ENCODE peak calls at places on chromosomes 12 and 14, in seven cellular contexts. W is Peyer's patch, P is K562, L is right lobe of liver, C is sigmoid colon, M is stomach, X is A549. N is an unnamed sample.

GRCh38 chr12:107404981-107405380 is 280.6 kb upstream of the PWP1 start:
- DNase-seq in W (peak; percentile 66), P (peak; percentile 47), L (no peak), C (no peak), M (no peak), X (peak; percentile 82), N (peak; percentile 28)

GRCh38 chr12:104280111-104280510 is 23.4 kb upstream of the EID3 start:
- DNase-seq in W (no peak), P (no peak), L (no peak), C (no peak), M (no peak), X (no peak), N (no peak)

GRCh38 chr12:64450711-64451486 is 1.0 kb upstream of the TBK1 start:
- DNase-seq in W (no peak), P (peak; percentile 58), L (no peak), C (no peak), M (no peak), X (no peak), N (no peak)

GRCh38 chr12:24038211-24038997 is 88.9 kb upstream of the SOX5 start:
- DNase-seq in W (no peak), P (no peak), L (peak; percentile 65), C (no peak), M (no peak), X (no peak), N (no peak)

GRCh38 chr14:55731881-55732498 is 152.0 kb downstream of the KTN1 start:
- DNase-seq in W (peak; percentile 65), P (peak; percentile 49), L (no peak), C (no peak), M (peak; percentile 62), X (no peak), N (peak; percentile 46)

GRCh38 chr12:65824314-65824563 is at the start of gene HMGA2:
- DNase-seq in W (no peak), P (no peak), L (no peak), C (peak; percentile 64), M (no peak), X (no peak), N (no peak)

GRCh38 chr14:91418387-91419043 is 895 bp upstream of the CCDC88C start:
- DNase-seq in W (peak; percentile 92), P (peak; percentile 75), L (peak; percentile 77), C (no peak), M (peak; percentile 79), X (peak; percentile 68), N (peak; percentile 54)

GRCh38 chr12:69084816-69085215 is 151.8 kb upstream of the CPM start:
- DNase-seq in W (no peak), P (no peak), L (no peak), C (no peak), M (no peak), X (no peak), N (no peak)

GRCh38 chr12:109191621-109192250 is 75.3 kb downstream of the ACACB start:
- DNase-seq in W (no peak), P (no peak), L (peak; percentile 31), C (no peak), M (no peak), X (peak; percentile 73), N (no peak)

GRCh38 chr12:116443706-116444589 is 115.2 kb upstream of the MAP1LC3B2 start:
- DNase-seq in W (no peak), P (peak; percentile 46), L (no peak), C (no peak), M (no peak), X (no peak), N (no peak)

GRCh38 chr12:92987846-92988621 is 58.9 kb upstream of the EEA1 start:
- DNase-seq in W (peak; percentile 69), P (no peak), L (no peak), C (no peak), M (no peak), X (no peak), N (peak; percentile 81)

GRCh38 chr12:27493260-27493935 is 30.6 kb upstream of the PPFIBP1 start:
- DNase-seq in W (no peak), P (no peak), L (no peak), C (no peak), M (no peak), X (peak; percentile 25), N (no peak)

DNA sequence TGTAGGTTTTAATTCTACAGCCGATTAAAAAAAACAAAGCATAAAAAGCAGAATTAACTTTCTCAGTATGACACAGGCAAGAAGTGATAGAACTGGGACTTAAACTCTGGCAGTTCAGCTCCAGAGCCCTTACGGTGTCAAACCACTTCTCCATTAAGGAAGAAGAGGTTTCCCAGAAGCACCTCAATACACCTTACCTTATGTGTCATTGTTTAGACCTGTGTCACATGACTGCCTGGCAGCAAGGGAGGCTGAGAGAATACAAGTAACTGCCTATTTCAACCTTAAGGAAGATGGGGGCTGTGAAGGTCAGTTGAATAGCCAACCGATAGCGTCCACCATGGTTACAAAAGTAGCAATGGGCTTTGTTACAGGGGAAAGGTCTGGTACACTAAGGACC is 54.6 kb upstream of the ARHGAP5 start:
- DNase-seq in W (no peak), P (no peak), L (no peak), C (no peak), M (no peak), X (no peak), N (no peak)
- H3K27ac ChIP-seq in W (no peak overlapping the region), P (no peak overlapping the region), L (no peak overlapping the region), C (no peak overlapping the region), M (no peak overlapping the region), X (no peak overlapping the region), N (peak overlapping the region; percentile 38)

GRCh38 chr12:51751657-51752056 is 96.9 kb downstream of the FIGNL2 start:
- DNase-seq in W (no peak), P (no peak), L (peak; percentile 72), C (peak; percentile 66), M (no peak), X (no peak), N (peak; percentile 58)

GRCh38 chr12:51755251-51755650 is 93.3 kb downstream of the FIGNL2 start:
- DNase-seq in W (no peak), P (no peak), L (no peak), C (no peak), M (no peak), X (no peak), N (no peak)

GRCh38 chr12:51753980-51754675 is 94.4 kb downstream of the FIGNL2 start:
- DNase-seq in W (no peak), P (no peak), L (no peak), C (no peak), M (no peak), X (no peak), N (no peak)

GRCh38 chr12:51749986-51750317 is 98.6 kb downstream of the FIGNL2 start:
- DNase-seq in W (no peak), P (no peak), L (no peak), C (no peak), M (no peak), X (no peak), N (no peak)

DNA sequence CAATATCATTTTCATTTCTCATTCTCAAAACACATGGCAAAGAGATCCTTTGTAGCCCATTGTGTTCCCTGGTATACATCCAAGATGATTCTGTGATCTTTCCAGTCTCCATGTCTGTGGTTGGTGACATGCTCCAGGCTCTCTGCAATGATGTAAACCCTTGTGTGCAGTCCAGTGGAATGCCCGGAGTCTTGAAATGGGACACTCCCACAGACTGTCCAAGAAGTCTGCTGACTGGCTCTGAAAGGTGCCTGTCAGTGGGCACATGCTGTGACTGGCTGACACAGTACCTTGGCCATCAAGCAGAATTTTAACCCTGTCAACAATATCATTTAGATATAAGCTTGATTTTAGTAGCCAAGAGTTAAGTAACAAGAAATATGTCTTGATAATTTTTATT is 96.0 kb downstream of the FIGNL2 start:
- DNase-seq in W (peak; percentile 57), P (peak; percentile 8), L (no peak), C (peak; percentile 85), M (peak; percentile 30), X (peak; percentile 46), N (peak; percentile 41)
- TF ChIP-seq POLR2A in W (no peak), P (no peak), L (no peak), C (no peak), M (no peak), X (no peak), N (no peak)

DNA sequence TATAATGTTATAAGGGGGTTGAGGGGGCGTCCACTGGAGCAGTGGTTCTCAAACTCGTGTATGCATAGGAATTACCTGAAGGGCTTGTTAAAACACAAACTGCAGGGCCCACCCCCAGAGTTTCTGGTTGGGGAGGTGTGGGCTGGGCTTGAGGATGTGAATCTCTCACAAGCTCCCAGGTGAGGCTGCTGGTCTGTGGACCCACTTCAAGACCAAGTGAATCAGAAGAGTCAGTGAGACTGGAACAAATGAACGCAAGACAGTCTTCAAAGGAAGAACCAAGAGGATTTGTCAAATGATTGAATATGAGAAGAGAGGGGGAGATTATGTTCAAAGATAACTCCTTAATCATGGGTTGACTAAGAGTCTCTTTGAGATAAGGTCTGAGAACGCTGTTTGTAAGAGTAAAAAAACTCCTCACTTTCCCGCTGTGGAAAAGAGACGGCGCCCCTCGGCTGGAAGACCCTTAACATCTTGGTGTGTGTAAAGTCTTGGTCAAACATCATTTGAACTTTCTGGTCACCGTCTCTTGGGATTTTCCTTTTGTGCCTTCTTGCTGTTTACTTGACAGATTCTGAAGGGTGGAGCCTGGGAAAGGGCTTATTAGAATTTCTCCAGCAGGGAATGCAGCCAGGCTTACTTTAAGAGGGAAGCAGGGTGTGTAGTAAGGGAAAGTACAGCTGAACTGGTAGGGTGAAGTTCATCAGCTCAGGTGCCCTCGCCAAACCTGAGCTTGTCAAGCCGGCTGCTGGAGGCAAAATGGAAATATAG is 5.3 kb upstream of the FOXN3 start:
- DNase-seq in W (peak; percentile 71), P (no peak), L (no peak), C (peak; percentile 41), M (peak; percentile 77), X (no peak), N (no peak)
- H3K4me1 ChIP-seq in W (peaks cover 36% of the 10 kb centered on the region), P (no peaks in the 10 kb centered on the region), L (no peaks in the 10 kb centered on the region), C (peaks cover 4% of the 10 kb centered on the region), M (peaks cover 66% of the 10 kb centered on the region), X (peaks cover 13% of the 10 kb centered on the region), N (peaks cover 15% of the 10 kb centered on the region)

GRCh38 chr12:3700861-3701260 is 52.0 kb downstream of the CRACR2A start:
- DNase-seq in W (no peak), P (no peak), L (no peak), C (no peak), M (no peak), X (no peak), N (no peak)

GRCh38 chr12:3692616-3693365 is 60.1 kb downstream of the CRACR2A start:
- DNase-seq in W (no peak), P (no peak), L (no peak), C (no peak), M (no peak), X (no peak), N (no peak)

GRCh38 chr12:3698218-3698974 is 54.5 kb downstream of the CRACR2A start:
- DNase-seq in W (no peak), P (no peak), L (no peak), C (no peak), M (no peak), X (peak; percentile 32), N (no peak)

GRCh38 chr12:3694673-3695072 is 58.2 kb downstream of the CRACR2A start:
- DNase-seq in W (no peak), P (no peak), L (no peak), C (no peak), M (no peak), X (no peak), N (no peak)

DNA sequence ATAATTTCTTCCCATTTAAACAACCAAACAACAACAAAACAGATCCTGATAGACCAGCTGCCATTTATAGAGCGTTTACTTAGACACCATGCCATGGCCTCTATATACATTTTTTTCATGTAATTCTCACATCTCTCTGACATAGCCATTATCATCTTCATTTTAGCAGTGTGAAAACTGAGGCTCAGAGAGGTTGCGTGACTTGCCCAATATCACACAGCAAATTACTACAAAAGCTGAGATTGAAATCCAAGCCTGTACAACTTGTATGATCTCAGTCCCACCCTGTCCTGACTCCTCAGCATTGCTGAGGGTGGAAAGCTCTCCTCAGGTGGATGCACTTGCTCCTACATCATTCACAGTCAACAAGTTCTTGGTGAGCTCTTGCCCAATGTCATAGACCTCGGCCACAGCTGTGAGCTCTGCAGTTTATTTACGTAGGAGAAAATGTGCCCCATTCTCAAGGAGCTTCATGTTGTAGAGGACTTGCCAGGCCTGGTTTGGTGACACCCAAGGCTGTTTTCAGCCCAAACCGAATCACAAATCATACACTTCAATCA is 55.5 kb downstream of the CRACR2A start:
- DNase-seq in W (no peak), P (no peak), L (no peak), C (no peak), M (no peak), X (no peak), N (no peak)
- H3K27ac ChIP-seq in W (no peak overlapping the region), P (no peak overlapping the region), L (no peak overlapping the region), C (no peak overlapping the region), M (no peak overlapping the region), X (no peak overlapping the region), N (no peak overlapping the region)

N was measured in adrenal gland.